ENCODE peak calls at places on chromosome 1, in four cellular contexts. A is HCT116, P is breast epithelium, S is body of pancreas. D is an unnamed sample.

GRCh38 chr1:43766086-43766784 is 58.9 kb downstream of the ST3GAL3 start:
- DNase-seq in A (no peak), P (peak), S (no peak), D (no peak)

GRCh38 chr1:197917813-197918646 is 858 bp downstream of the LHX9 start:
- DNase-seq in A (no peak), P (no peak), S (no peak), D (peak)

GRCh38 chr1:149849947-149850360 is 49.4 kb upstream of the BOLA1 start:
- DNase-seq in A (no peak), P (no peak), S (no peak), D (peak)

GRCh38 chr1:202311880-202312635 is 29.7 kb downstream of the UBE2T start:
- DNase-seq in A (no peak), P (no peak), S (no peak), D (peak)

GRCh38 chr1:234609528-234610042 is 393 bp downstream of the IRF2BP2 start:
- DNase-seq in A (no peak), P (no peak), S (no peak), D (no peak)

GRCh38 chr1:155499953-155500621 is 62.5 kb downstream of the ASH1L start:
- DNase-seq in A (no peak), P (no peak), S (no peak), D (no peak)

GRCh38 chr1:222643603-222643936 is 25.7 kb downstream of the MIA3 start:
- DNase-seq in A (peak), P (no peak), S (no peak), D (no peak)

GRCh38 chr1:168112673-168113305 is 23.9 kb downstream of the GPR161 start:
- DNase-seq in A (no peak), P (peak), S (peak), D (peak)

GRCh38 chr1:10980094-10980577 is 32.3 kb upstream of the TARDBP start:
- DNase-seq in A (no peak), P (peak), S (peak), D (peak)

GRCh38 chr1:209485167-209485566 is 98.3 kb upstream of the CAMK1G start:
- DNase-seq in A (no peak), P (no peak), S (no peak), D (peak)

GRCh38 chr1:3367376-3367775 is 87.1 kb upstream of the ARHGEF16 start:
- DNase-seq in A (no peak), P (no peak), S (no peak), D (no peak)

GRCh38 chr1:150237746-150238145 is 1.8 kb upstream of the ANP32E start:
- DNase-seq in A (no peak), P (no peak), S (no peak), D (peak)

GRCh38 chr1:59696421-59697115 is 118.2 kb upstream of the HOOK1 start:
- DNase-seq in A (no peak), P (no peak), S (no peak), D (no peak)

GRCh38 chr1:204357551-204357950 is 2.2 kb downstream of the PLEKHA6 start:
- DNase-seq in A (no peak), P (no peak), S (no peak), D (no peak)

GRCh38 chr1:15684468-15685283 is 556 bp downstream of the PLEKHM2 start:
- DNase-seq in A (no peak), P (peak), S (peak), D (peak)

GRCh38 chr1:184801503-184801902 is 46.8 kb upstream of the EDEM3 start:
- DNase-seq in A (no peak), P (no peak), S (peak), D (no peak)

GRCh38 chr1:66564250-66564649 is 30.3 kb downstream of the SGIP1 start:
- DNase-seq in A (peak), P (no peak), S (no peak), D (no peak)

GRCh38 chr1:59604191-59604590 is 210.6 kb upstream of the HOOK1 start:
- DNase-seq in A (no peak), P (no peak), S (no peak), D (no peak)

GRCh38 chr1:151267760-151268159 is 13.2 kb downstream of the PSMD4 start:
- DNase-seq in A (no peak), P (no peak), S (no peak), D (no peak)

GRCh38 chr1:33918368-33918767 is 54.5 kb downstream of the HMGB4 start:
- DNase-seq in A (no peak), P (no peak), S (no peak), D (no peak)

GRCh38 chr1:230368363-230368762 is 57.8 kb downstream of the PGBD5 start:
- DNase-seq in A (no peak), P (no peak), S (no peak), D (no peak)

GRCh38 chr1:189987509-189987908 is 490.2 kb downstream of the BRINP3 start:
- DNase-seq in A (no peak), P (no peak), S (no peak), D (no peak)

GRCh38 chr1:84669831-84670230 is 20.4 kb downstream of the SSX2IP start:
- DNase-seq in A (no peak), P (no peak), S (no peak), D (no peak)

GRCh38 chr1:91608876-91609275 is 108.2 kb downstream of the CDC7 start:
- DNase-seq in A (no peak), P (no peak), S (no peak), D (no peak)

GRCh38 chr1:85240174-85240601 is 19.3 kb downstream of the C1orf52 start:
- DNase-seq in A (no peak), P (no peak), S (peak), D (no peak)

GRCh38 chr1:173193639-173194038 is 13.5 kb downstream of the TNFSF4 start:
- DNase-seq in A (no peak), P (no peak), S (no peak), D (no peak)

DNA sequence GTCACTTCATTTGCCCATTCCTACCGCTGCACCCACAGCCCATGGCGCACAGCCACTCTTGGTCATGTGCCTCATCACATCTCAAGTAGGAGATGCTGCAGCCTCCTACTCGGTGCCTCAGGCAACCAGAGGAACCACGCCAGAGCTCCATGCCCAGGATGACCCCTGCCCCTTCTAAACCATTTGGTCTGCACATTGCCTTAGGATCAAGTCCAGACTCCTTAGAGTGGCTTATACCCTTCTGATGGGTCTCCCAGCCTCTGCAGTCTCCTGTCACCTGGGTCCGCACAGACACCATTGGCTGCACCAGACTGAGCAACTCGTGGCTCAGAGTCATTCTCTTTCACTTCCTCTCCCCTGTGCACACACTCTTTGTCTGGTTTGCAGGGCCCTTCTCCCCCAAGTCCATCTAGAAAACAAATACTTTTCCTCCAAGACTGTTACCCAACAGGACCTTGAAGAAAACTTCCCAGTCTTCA is 2.2 kb upstream of the ADORA3 start:
- DNase-seq in A (no peak), P (no peak), S (no peak), D (peak)
- TF ChIP-seq POLR2A in A (no peak), P (no peak), S (no peak), D (no peak)

DNA sequence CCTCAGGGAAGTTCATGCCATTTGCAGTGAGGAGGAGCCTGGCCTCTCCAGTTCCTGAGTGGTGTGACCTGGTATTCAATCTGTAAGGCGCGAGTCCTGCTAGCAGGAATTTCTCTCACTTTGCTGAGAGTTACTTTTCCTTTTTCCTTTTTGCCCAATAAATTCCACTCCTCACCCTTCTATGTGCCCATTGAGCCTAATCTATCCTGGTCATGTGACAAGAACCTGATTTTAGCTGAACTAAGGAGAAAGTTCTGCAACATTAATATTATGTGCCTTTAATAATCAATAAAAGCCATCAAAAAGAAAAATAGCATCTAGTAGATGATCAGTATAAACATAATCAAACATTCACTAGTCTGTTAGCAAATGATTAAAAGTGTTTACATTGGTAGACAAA is 136.1 kb upstream of the POGK start:
- DNase-seq in A (no peak), P (no peak), S (no peak), D (no peak)
- TF ChIP-seq CTCF in A (no peak), P (no peak), S (no peak), D (no peak)

DNA sequence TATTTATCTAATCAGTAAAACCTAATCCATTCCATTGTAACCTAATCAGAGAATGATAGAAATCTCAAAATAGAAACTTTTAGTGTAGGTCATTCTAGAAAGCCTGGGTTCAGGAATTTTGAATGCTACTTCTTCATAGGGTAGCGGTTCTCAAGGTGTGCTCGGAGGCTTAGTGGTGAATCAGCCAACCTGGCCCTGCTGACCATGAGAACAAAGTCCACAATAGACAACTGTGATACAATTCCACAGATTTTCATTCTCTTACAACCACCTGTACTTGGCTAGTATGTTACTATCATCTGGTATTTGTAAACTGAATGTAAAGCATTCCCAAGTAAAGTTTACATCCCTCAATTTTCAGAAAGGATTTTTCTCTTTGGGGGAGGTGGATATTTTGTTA is 7.5 kb upstream of the PUM1 start:
- DNase-seq in A (no peak), P (no peak), S (no peak), D (no peak)
- H3K4me3 ChIP-seq in A (no peak), P (no peak), S (no peak), D (no peak)

GRCh38 chr1:81506691-81507090 is 294.0 kb upstream of the ADGRL2 start:
- DNase-seq in A (no peak), P (no peak), S (no peak), D (no peak)

GRCh38 chr1:81509619-81510018 is 291.1 kb upstream of the ADGRL2 start:
- DNase-seq in A (no peak), P (peak), S (no peak), D (peak)

GRCh38 chr1:81511281-81511680 is 289.5 kb upstream of the ADGRL2 start:
- DNase-seq in A (no peak), P (no peak), S (no peak), D (no peak)

GRCh38 chr1:81510701-81511100 is 290.0 kb upstream of the ADGRL2 start:
- DNase-seq in A (no peak), P (no peak), S (no peak), D (no peak)

GRCh38 chr1:81505831-81506230 is 294.9 kb upstream of the ADGRL2 start:
- DNase-seq in A (no peak), P (no peak), S (no peak), D (no peak)
- TF ChIP-seq POLR2A in A (no peak), P (no peak), S (no peak), D (no peak)